ENCODE peak calls at places on chromosomes 3 and 15, in six cellular contexts. One of them, this sample, is unnamed.
A peak's percentile ranks its signal among the peaks of the same experiment; 100 is the strongest.

GRCh38 chr3:48347500-48347899 is 14.0 kb upstream of the SPINK8 start:
- DNase-seq in BE2C: peak; percentile 34
- DNase-seq in choroid plexus epithelial cell: no peak
- DNase-seq in endothelial cell of umbilical vein: no peak
- DNase-seq in fibroblast of villous mesenchyme: no peak
- DNase-seq in AG04450: no peak
- DNase-seq in this sample: no peak

GRCh38 chr3:38623539-38623938 is 25.9 kb downstream of the SCN5A start:
- DNase-seq in BE2C: no peak
- DNase-seq in choroid plexus epithelial cell: no peak
- DNase-seq in endothelial cell of umbilical vein: no peak
- DNase-seq in fibroblast of villous mesenchyme: no peak
- DNase-seq in AG04450: no peak
- DNase-seq in this sample: no peak

GRCh38 chr3:50433954-50434353 is 69.5 kb downstream of the CACNA2D2 start:
- DNase-seq in BE2C: no peak
- DNase-seq in choroid plexus epithelial cell: no peak
- DNase-seq in endothelial cell of umbilical vein: no peak
- DNase-seq in fibroblast of villous mesenchyme: no peak
- DNase-seq in AG04450: no peak
- DNase-seq in this sample: no peak

GRCh38 chr15:56948000-56948765 is 29.7 kb downstream of the TCF12 start:
- DNase-seq in BE2C: no peak
- DNase-seq in choroid plexus epithelial cell: peak; percentile 68
- DNase-seq in endothelial cell of umbilical vein: no peak
- DNase-seq in fibroblast of villous mesenchyme: peak; percentile 53
- DNase-seq in AG04450: peak; percentile 8
- DNase-seq in this sample: no peak

GRCh38 chr3:18725668-18726407 is 300.7 kb upstream of the SATB1 start:
- DNase-seq in BE2C: no peak
- DNase-seq in choroid plexus epithelial cell: no peak
- DNase-seq in endothelial cell of umbilical vein: no peak
- DNase-seq in fibroblast of villous mesenchyme: peak; percentile 17
- DNase-seq in AG04450: no peak
- DNase-seq in this sample: no peak

GRCh38 chr3:59017617-59017984 is 32.2 kb downstream of the CFAP20DC start:
- DNase-seq in BE2C: no peak
- DNase-seq in choroid plexus epithelial cell: no peak
- DNase-seq in endothelial cell of umbilical vein: no peak
- DNase-seq in fibroblast of villous mesenchyme: no peak
- DNase-seq in AG04450: no peak
- DNase-seq in this sample: no peak

GRCh38 chr15:93118904-93119303 is 29.9 kb upstream of the RGMA start:
- DNase-seq in BE2C: no peak
- DNase-seq in choroid plexus epithelial cell: no peak
- DNase-seq in endothelial cell of umbilical vein: no peak
- DNase-seq in fibroblast of villous mesenchyme: no peak
- DNase-seq in AG04450: no peak
- DNase-seq in this sample: no peak

GRCh38 chr3:170531054-170531453 is 54.8 kb downstream of the SLC7A14 start:
- DNase-seq in BE2C: no peak
- DNase-seq in choroid plexus epithelial cell: no peak
- DNase-seq in endothelial cell of umbilical vein: no peak
- DNase-seq in fibroblast of villous mesenchyme: no peak
- DNase-seq in AG04450: no peak
- DNase-seq in this sample: no peak

GRCh38 chr3:105051972-105052371 is 314.7 kb upstream of the ALCAM start:
- DNase-seq in BE2C: no peak
- DNase-seq in choroid plexus epithelial cell: no peak
- DNase-seq in endothelial cell of umbilical vein: no peak
- DNase-seq in fibroblast of villous mesenchyme: no peak
- DNase-seq in AG04450: no peak
- DNase-seq in this sample: no peak

GRCh38 chr3:106440672-106441071 is 571.9 kb upstream of the CBLB start:
- DNase-seq in BE2C: no peak
- DNase-seq in choroid plexus epithelial cell: no peak
- DNase-seq in endothelial cell of umbilical vein: no peak
- DNase-seq in fibroblast of villous mesenchyme: no peak
- DNase-seq in AG04450: no peak
- DNase-seq in this sample: no peak
- TF ChIP-seq CTCF in BE2C: no peak
- TF ChIP-seq CTCF in choroid plexus epithelial cell: no peak
- TF ChIP-seq CTCF in endothelial cell of umbilical vein: no peak
- TF ChIP-seq CTCF in fibroblast of villous mesenchyme: no peak
- TF ChIP-seq CTCF in AG04450: no peak
- TF ChIP-seq CTCF in this sample: no peak

GRCh38 chr3:128482175-128482856 is 10.7 kb downstream of the GATA2 start:
- DNase-seq in BE2C: no peak
- DNase-seq in choroid plexus epithelial cell: no peak
- DNase-seq in endothelial cell of umbilical vein: peak; percentile 48
- DNase-seq in fibroblast of villous mesenchyme: peak; percentile 63
- DNase-seq in AG04450: no peak
- DNase-seq in this sample: no peak

GRCh38 chr3:128481438-128481942 is 11.5 kb downstream of the GATA2 start:
- DNase-seq in BE2C: peak; percentile 93
- DNase-seq in choroid plexus epithelial cell: no peak
- DNase-seq in endothelial cell of umbilical vein: peak; percentile 53
- DNase-seq in fibroblast of villous mesenchyme: peak; percentile 7
- DNase-seq in AG04450: no peak
- DNase-seq in this sample: no peak

GRCh38 chr3:128484404-128485282 is 8.4 kb downstream of the GATA2 start:
- DNase-seq in BE2C: peak; percentile 74
- DNase-seq in choroid plexus epithelial cell: no peak
- DNase-seq in endothelial cell of umbilical vein: peak; percentile 63
- DNase-seq in fibroblast of villous mesenchyme: peak; percentile 49
- DNase-seq in AG04450: no peak
- DNase-seq in this sample: no peak

GRCh38 chr3:128483657-128484403 is 9.2 kb downstream of the GATA2 start:
- DNase-seq in BE2C: no peak
- DNase-seq in choroid plexus epithelial cell: no peak
- DNase-seq in endothelial cell of umbilical vein: peak; percentile 61
- DNase-seq in fibroblast of villous mesenchyme: peak; percentile 13
- DNase-seq in AG04450: no peak
- DNase-seq in this sample: no peak

GRCh38 chr3:128482857-128483656 is 9.9 kb downstream of the GATA2 start:
- DNase-seq in BE2C: peak; percentile 71
- DNase-seq in choroid plexus epithelial cell: peak; percentile 67
- DNase-seq in endothelial cell of umbilical vein: peak; percentile 99
- DNase-seq in fibroblast of villous mesenchyme: peak; percentile 89
- DNase-seq in AG04450: peak; percentile 67
- DNase-seq in this sample: peak; percentile 69
- H3K4me3 ChIP-seq in BE2C: peak overlapping the region; percentile 77
- H3K4me3 ChIP-seq in choroid plexus epithelial cell: no peak overlapping the region
- H3K4me3 ChIP-seq in endothelial cell of umbilical vein: peak overlapping the region; percentile 77
- H3K4me3 ChIP-seq in fibroblast of villous mesenchyme: peak overlapping the region; percentile 85
- H3K4me3 ChIP-seq in AG04450: peak overlapping the region; percentile 54
- H3K4me3 ChIP-seq in this sample: peak overlapping the region; percentile 46

DNA sequence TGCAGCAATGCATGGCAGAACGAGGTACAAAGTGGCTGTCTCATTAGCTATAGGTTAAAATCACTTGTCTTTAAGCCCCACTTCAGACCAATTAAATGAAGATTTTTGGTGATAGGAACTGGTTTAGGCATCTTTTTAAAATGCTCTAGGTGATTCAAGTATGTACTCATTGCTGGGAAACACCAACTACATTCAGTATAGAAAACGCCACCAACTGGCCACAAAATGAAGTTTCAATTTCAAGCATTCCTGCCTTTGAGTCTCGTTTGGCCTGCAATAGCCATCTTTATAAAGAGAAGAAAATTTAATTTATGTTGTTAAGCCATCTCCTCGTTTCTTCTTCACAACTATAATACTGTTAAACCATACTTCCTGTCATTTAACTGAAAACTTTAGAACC is 587.9 kb downstream of the GBE1 start:
- DNase-seq in BE2C: peak; percentile 16
- DNase-seq in choroid plexus epithelial cell: peak; percentile 56
- DNase-seq in endothelial cell of umbilical vein: peak; percentile 36
- DNase-seq in fibroblast of villous mesenchyme: no peak
- DNase-seq in AG04450: no peak
- DNase-seq in this sample: no peak
- TF ChIP-seq CTCF in BE2C: peak; percentile 59
- TF ChIP-seq CTCF in choroid plexus epithelial cell: peak; percentile 55
- TF ChIP-seq CTCF in endothelial cell of umbilical vein: peak; percentile 29
- TF ChIP-seq CTCF in fibroblast of villous mesenchyme: no peak
- TF ChIP-seq CTCF in AG04450: peak; percentile 8
- TF ChIP-seq CTCF in this sample: no peak

GRCh38 chr15:96324192-96324895 is 6.2 kb upstream of the NR2F2 start:
- DNase-seq in BE2C: no peak
- DNase-seq in choroid plexus epithelial cell: peak; percentile 65
- DNase-seq in endothelial cell of umbilical vein: peak; percentile 74
- DNase-seq in fibroblast of villous mesenchyme: peak; percentile 51
- DNase-seq in AG04450: no peak
- DNase-seq in this sample: no peak

GRCh38 chr15:96321422-96322391 is 8.8 kb upstream of the NR2F2 start:
- DNase-seq in BE2C: no peak
- DNase-seq in choroid plexus epithelial cell: peak; percentile 69
- DNase-seq in endothelial cell of umbilical vein: peak; percentile 67
- DNase-seq in fibroblast of villous mesenchyme: peak; percentile 56
- DNase-seq in AG04450: no peak
- DNase-seq in this sample: no peak

GRCh38 chr15:96323250-96324162 is 7.0 kb upstream of the NR2F2 start:
- DNase-seq in BE2C: no peak
- DNase-seq in choroid plexus epithelial cell: no peak
- DNase-seq in endothelial cell of umbilical vein: peak; percentile 49
- DNase-seq in fibroblast of villous mesenchyme: no peak
- DNase-seq in AG04450: no peak
- DNase-seq in this sample: no peak

GRCh38 chr15:96322401-96323249 is 7.9 kb upstream of the NR2F2 start:
- DNase-seq in BE2C: no peak
- DNase-seq in choroid plexus epithelial cell: peak; percentile 65
- DNase-seq in endothelial cell of umbilical vein: peak; percentile 65
- DNase-seq in fibroblast of villous mesenchyme: peak; percentile 61
- DNase-seq in AG04450: no peak
- DNase-seq in this sample: no peak

DNA sequence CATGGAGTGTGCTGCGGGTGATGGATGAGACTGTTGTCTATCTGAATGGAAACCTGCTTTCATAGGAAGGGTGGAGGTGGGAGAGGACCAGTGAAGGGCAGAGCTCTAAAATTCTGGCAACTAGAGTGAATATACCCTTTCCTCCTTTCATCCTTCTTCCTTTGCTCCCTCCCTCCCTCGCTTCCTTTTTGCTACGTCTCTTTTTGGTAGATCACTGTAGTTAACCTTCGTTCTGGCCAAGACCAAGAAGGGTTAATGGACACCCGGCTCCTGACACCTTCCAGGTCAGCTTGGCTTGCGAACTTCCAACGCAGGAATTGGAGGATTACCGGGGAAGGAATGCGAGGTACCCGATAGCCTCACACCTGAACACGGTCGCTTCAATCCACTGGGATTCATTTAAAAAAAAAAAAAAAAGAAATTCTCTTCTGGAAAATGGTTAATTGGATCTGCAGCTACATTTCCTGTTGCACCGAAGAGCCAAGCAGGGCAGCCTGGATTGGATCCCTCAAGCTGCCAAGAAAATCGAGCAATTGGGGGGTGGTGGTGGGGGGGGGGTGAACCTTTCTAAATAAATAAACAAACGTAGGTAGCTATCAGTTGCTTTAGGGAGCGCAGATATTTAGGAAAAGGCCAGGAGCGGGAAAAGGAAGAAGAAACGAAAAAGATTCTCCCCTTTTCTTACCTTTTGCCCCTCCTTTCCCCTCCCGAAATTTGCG is 9.6 kb upstream of the NR2F2 start:
- DNase-seq in BE2C: no peak
- DNase-seq in choroid plexus epithelial cell: peak; percentile 49
- DNase-seq in endothelial cell of umbilical vein: peak; percentile 44
- DNase-seq in fibroblast of villous mesenchyme: peak; percentile 39
- DNase-seq in AG04450: no peak
- DNase-seq in this sample: no peak
- H3K4me3 ChIP-seq in BE2C: no peak overlapping the region
- H3K4me3 ChIP-seq in choroid plexus epithelial cell: peak overlapping the region; percentile 55
- H3K4me3 ChIP-seq in endothelial cell of umbilical vein: peak overlapping the region; percentile 89
- H3K4me3 ChIP-seq in fibroblast of villous mesenchyme: peak overlapping the region; percentile 55
- H3K4me3 ChIP-seq in AG04450: peak overlapping the region; percentile 48
- H3K4me3 ChIP-seq in this sample: peak overlapping the region; percentile 47

GRCh38 chr15:31456329-31457060 is 129.9 kb downstream of the KLF13 start:
- DNase-seq in BE2C: no peak
- DNase-seq in choroid plexus epithelial cell: no peak
- DNase-seq in endothelial cell of umbilical vein: no peak
- DNase-seq in fibroblast of villous mesenchyme: no peak
- DNase-seq in AG04450: no peak
- DNase-seq in this sample: no peak

GRCh38 chr15:31453558-31454318 is 127.1 kb downstream of the KLF13 start:
- DNase-seq in BE2C: no peak
- DNase-seq in choroid plexus epithelial cell: no peak
- DNase-seq in endothelial cell of umbilical vein: no peak
- DNase-seq in fibroblast of villous mesenchyme: no peak
- DNase-seq in AG04450: no peak
- DNase-seq in this sample: no peak

GRCh38 chr15:31457631-31458526 is 131.2 kb downstream of the KLF13 start:
- DNase-seq in BE2C: no peak
- DNase-seq in choroid plexus epithelial cell: peak; percentile 80
- DNase-seq in endothelial cell of umbilical vein: no peak
- DNase-seq in fibroblast of villous mesenchyme: peak; percentile 92
- DNase-seq in AG04450: peak; percentile 59
- DNase-seq in this sample: peak; percentile 92

GRCh38 chr15:31457161-31457560 is 130.5 kb downstream of the KLF13 start:
- DNase-seq in BE2C: no peak
- DNase-seq in choroid plexus epithelial cell: peak; percentile 11
- DNase-seq in endothelial cell of umbilical vein: no peak
- DNase-seq in fibroblast of villous mesenchyme: no peak
- DNase-seq in AG04450: no peak
- DNase-seq in this sample: peak; percentile 89

GRCh38 chr15:31455499-31455898 is 128.9 kb downstream of the KLF13 start:
- DNase-seq in BE2C: no peak
- DNase-seq in choroid plexus epithelial cell: no peak
- DNase-seq in endothelial cell of umbilical vein: no peak
- DNase-seq in fibroblast of villous mesenchyme: no peak
- DNase-seq in AG04450: no peak
- DNase-seq in this sample: peak; percentile 28
- TF ChIP-seq CTCF in BE2C: peak; percentile 32
- TF ChIP-seq CTCF in choroid plexus epithelial cell: peak; percentile 35
- TF ChIP-seq CTCF in endothelial cell of umbilical vein: no peak
- TF ChIP-seq CTCF in fibroblast of villous mesenchyme: peak; percentile 37
- TF ChIP-seq CTCF in AG04450: peak; percentile 21
- TF ChIP-seq CTCF in this sample: peak; percentile 21

This sample was measured in AG10803.